ENCODE peak calls at places on chromosomes 3 and 15, in ten cellular contexts. L is progenitor cell of endocrine pancreas, V is GM10248, Q is fibroblast of mammary gland, I is fibroblast of lung, T is HFFc6, N is choroid plexus epithelial cell, R is mammary epithelial cell, G is bronchial epithelial cell, Z is astrocyte of the spinal cord. A is an unnamed sample.

GRCh38 chr3:38039899-38040261 is 872 bp downstream of the DLEC1 start:
- DNase-seq in G (peak; percentile 48), T (peak; percentile 46), L (no peak), I (peak; percentile 60), R (no peak), V (peak; percentile 56), Z (peak; percentile 52), N (peak; percentile 48), Q (peak; percentile 45), A (no peak)

GRCh38 chr15:22735781-22736180 is 50.7 kb upstream of the NIPA1 start:
- DNase-seq in T (peak; percentile 84), Z (peak; percentile 46), N (peak; percentile 44), I (peak; percentile 26), Q (peak; percentile 6), L (no peak), R (no peak), G (no peak), V (no peak), A (no peak)

GRCh38 chr3:59609967-59610366 is 560.1 kb upstream of the CFAP20DC start:
- DNase-seq in Z (no peak), T (no peak), N (peak; percentile 34), R (no peak), Q (peak; percentile 68), G (peak; percentile 18), I (peak; percentile 31), V (no peak), L (no peak), A (no peak)

GRCh38 chr15:76674883-76675282 is 230.3 kb downstream of the SCAPER start:
- DNase-seq in Q (peak; percentile 40), L (no peak), G (peak; percentile 29), N (peak; percentile 48), R (peak; percentile 35), T (peak; percentile 39), Z (peak; percentile 33), I (peak; percentile 5), V (no peak), A (no peak)

GRCh38 chr3:168091961-168092360 is 3.8 kb downstream of the GOLIM4 start:
- DNase-seq in L (no peak), R (no peak), N (no peak), Z (no peak), T (no peak), V (no peak), G (no peak), I (no peak), Q (no peak), A (no peak)

GRCh38 chr3:15330031-15330596 is 2.3 kb downstream of the SH3BP5 start:
- DNase-seq in T (no peak), Q (peak; percentile 97), Z (peak; percentile 75), N (peak; percentile 97), L (no peak), I (peak; percentile 56), G (no peak), R (peak; percentile 28), V (no peak), A (no peak)

GRCh38 chr3:155382396-155383042 is 89.0 kb upstream of the STRIT1 start:
- DNase-seq in V (peak; percentile 23), Z (peak; percentile 68), R (peak; percentile 52), G (peak; percentile 63), N (peak; percentile 70), Q (peak; percentile 73), T (peak; percentile 52), I (peak; percentile 66), L (peak; percentile 74), A (peak; percentile 79)

GRCh38 chr15:26970712-26971210 is at the start of gene GABRG3:
- DNase-seq in G (no peak), I (no peak), N (no peak), R (no peak), V (no peak), Q (no peak), T (no peak), Z (no peak), L (peak; percentile 34), A (no peak)

GRCh38 chr3:153640689-153641308 is 478.8 kb downstream of the RAP2B start:
- DNase-seq in L (no peak), Q (no peak), I (no peak), Z (no peak), R (no peak), N (no peak), G (peak; percentile 28), T (no peak), V (no peak), A (no peak)

GRCh38 chr3:46881819-46882376 is 4.4 kb downstream of the PTH1R start:
- DNase-seq in L (no peak), R (no peak), V (no peak), Q (no peak), I (peak; percentile 11), G (no peak), N (no peak), T (no peak), Z (no peak), A (no peak)

GRCh38 chr3:17518189-17519059 is 224.0 kb downstream of the TBC1D5 start:
- DNase-seq in Z (no peak), Q (no peak), N (no peak), G (no peak), L (no peak), V (no peak), T (no peak), I (no peak), R (no peak), A (no peak)

GRCh38 chr3:66507631-66508260 is 6.9 kb upstream of the LRIG1 start:
- DNase-seq in G (no peak), Z (no peak), Q (no peak), I (no peak), L (no peak), T (no peak), V (no peak), R (no peak), N (no peak), A (no peak)

GRCh38 chr15:37758412-37758811 is 176.0 kb upstream of the TMCO5A start:
- DNase-seq in L (no peak), Z (no peak), Q (no peak), R (no peak), V (no peak), G (no peak), I (no peak), T (no peak), N (no peak), A (peak; percentile 69)

GRCh38 chr3:62723171-62723570 is 152.0 kb downstream of the CADPS start:
- DNase-seq in N (no peak), L (no peak), G (no peak), I (no peak), Q (no peak), Z (no peak), V (no peak), R (no peak), T (no peak), A (no peak)

GRCh38 chr15:80615783-80616391 is 79.2 kb upstream of the ABHD17C start:
- DNase-seq in N (peak; percentile 67), V (no peak), R (peak; percentile 51), L (no peak), T (peak; percentile 57), Q (peak; percentile 82), G (peak; percentile 53), Z (peak; percentile 18), I (peak; percentile 81), A (peak; percentile 62)

GRCh38 chr3:8768364-8769087 is 887 bp downstream of the OXTR start:
- DNase-seq in R (no peak), N (peak; percentile 25), Z (no peak), Q (no peak), V (peak; percentile 73), I (no peak), T (peak; percentile 40), L (no peak), G (no peak), A (no peak)

GRCh38 chr15:85318048-85318731 is 62.2 kb upstream of the AKAP13 start:
- DNase-seq in T (peak; percentile 91), I (peak; percentile 96), Q (peak; percentile 99), G (peak; percentile 67), L (no peak), V (peak; percentile 68), R (peak; percentile 90), Z (peak; percentile 97), N (peak; percentile 98), A (peak; percentile 35)

GRCh38 chr3:70108072-70108471 is 108.5 kb downstream of the SAMMSON start:
- DNase-seq in L (no peak), G (peak; percentile 12), Q (peak; percentile 12), R (no peak), Z (no peak), V (peak; percentile 22), N (peak; percentile 47), T (no peak), I (peak; percentile 24), A (peak; percentile 52)
- TF ChIP-seq CTCF in L (peak; percentile 57), G (peak; percentile 55), Q (peak; percentile 63), R (peak; percentile 63), Z (peak; percentile 65), V (peak; percentile 39), N (peak; percentile 79), T (peak; percentile 70), I (peak; percentile 42), A (peak; percentile 46)

GRCh38 chr3:82637574-82637973 is 876.1 kb upstream of the GBE1 start:
- DNase-seq in L (no peak), T (no peak), V (no peak), R (no peak), Q (no peak), G (no peak), N (no peak), I (no peak), Z (no peak), A (no peak)

GRCh38 chr3:82627733-82628132 is 866.3 kb upstream of the GBE1 start:
- DNase-seq in N (no peak), Q (no peak), R (no peak), T (no peak), L (no peak), Z (no peak), V (no peak), G (no peak), I (no peak), A (no peak)

GRCh38 chr3:82629937-82630336 is 868.5 kb upstream of the GBE1 start:
- DNase-seq in R (no peak), L (no peak), N (no peak), T (no peak), Z (no peak), I (no peak), G (peak; percentile 56), V (no peak), Q (no peak), A (no peak)

GRCh38 chr3:82628385-82629014 is 867.1 kb upstream of the GBE1 start:
- DNase-seq in I (no peak), V (no peak), N (no peak), T (no peak), R (no peak), Q (no peak), G (no peak), Z (no peak), L (no peak), A (no peak)

GRCh38 chr3:82633319-82633718 is 871.9 kb upstream of the GBE1 start:
- DNase-seq in L (no peak), V (no peak), Q (no peak), I (no peak), T (no peak), N (peak; percentile 44), R (no peak), G (no peak), Z (no peak), A (no peak)
- TF ChIP-seq CTCF in L (no peak), V (no peak), Q (no peak), I (no peak), T (no peak), N (no peak), R (no peak), G (no peak), Z (no peak), A (no peak)

GRCh38 chr3:186002884-186003472 is 65.2 kb upstream of the TRA2B start:
- DNase-seq in V (no peak), Z (no peak), G (peak; percentile 37), L (no peak), R (peak; percentile 41), I (peak; percentile 63), Q (peak; percentile 60), N (peak; percentile 67), T (peak; percentile 8), A (peak; percentile 38)
- TF ChIP-seq CTCF in V (peak; percentile 30), Z (peak; percentile 34), G (peak; percentile 40), L (peak; percentile 37), R (peak; percentile 51), I (peak; percentile 31), Q (peak; percentile 49), N (peak; percentile 66), T (peak; percentile 69), A (peak; percentile 22)

GRCh38 chr3:171145866-171146265 is 119.3 kb upstream of the SLC2A2 start:
- DNase-seq in R (no peak), L (no peak), Q (no peak), N (no peak), I (no peak), Z (no peak), G (no peak), V (no peak), T (no peak), A (no peak)
- TF ChIP-seq CTCF in R (no peak), L (no peak), Q (no peak), N (no peak), I (no peak), Z (no peak), G (no peak), V (no peak), T (no peak), A (no peak)

A was measured in body of pancreas.